ENCODE peak calls at places on chromosomes 11 and 22, in nine cellular contexts. D is neuronal stem cell, X is mesendoderm, F is GM23248, G is endodermal cell, H is adipocyte, A is GM12878, T is IMR-90, V is H1. K is an unnamed sample.

GRCh38 chr11:14413307-14414072 is 54.5 kb upstream of the RRAS2 start:
- DNase-seq in D (no peak), X (peak; percentile 93), F (peak; percentile 89), G (peak; percentile 92), H (peak; percentile 77), A (no peak), T (peak; percentile 58), V (peak; percentile 70), K (no peak)

GRCh38 chr22:11605468-11605981 is 3922.5 kb upstream of the OR11H1 start:
- DNase-seq in D (no peak), X (no peak), F (no peak), G (no peak), H (no peak), A (no peak), T (no peak), V (no peak), K (no peak)

GRCh38 chr11:112769170-112769569 is 192.1 kb upstream of the NCAM1 start:
- DNase-seq in D (no peak), X (no peak), F (no peak), G (no peak), H (no peak), A (no peak), T (no peak), V (no peak), K (no peak)

GRCh38 chr11:61509058-61510029 is 795 bp downstream of the LRRC10B start:
- DNase-seq in D (peak; percentile 81), X (peak; percentile 97), F (peak; percentile 85), G (peak; percentile 92), H (peak; percentile 83), A (no peak), T (peak; percentile 69), V (peak; percentile 84), K (peak; percentile 88)

GRCh38 chr11:11532574-11532973 is 89.2 kb downstream of the GALNT18 start:
- DNase-seq in D (no peak), X (no peak), F (peak; percentile 64), G (no peak), H (no peak), A (no peak), T (peak; percentile 22), V (no peak), K (no peak)

GRCh38 chr11:11528986-11529385 is 92.8 kb downstream of the GALNT18 start:
- DNase-seq in D (no peak), X (no peak), F (no peak), G (no peak), H (no peak), A (no peak), T (no peak), V (no peak), K (no peak)

GRCh38 chr11:34051349-34052035 is at the start of gene CAPRIN1:
- DNase-seq in D (peak; percentile 89), X (peak; percentile 97), F (peak; percentile 95), G (peak; percentile 95), H (peak; percentile 93), A (peak; percentile 65), T (peak; percentile 83), V (peak; percentile 86), K (peak; percentile 95)

GRCh38 chr11:91913407-91913806 is 311.2 kb upstream of the FAT3 start:
- DNase-seq in D (no peak), X (no peak), F (no peak), G (no peak), H (no peak), A (no peak), T (no peak), V (no peak), K (no peak)

DNA sequence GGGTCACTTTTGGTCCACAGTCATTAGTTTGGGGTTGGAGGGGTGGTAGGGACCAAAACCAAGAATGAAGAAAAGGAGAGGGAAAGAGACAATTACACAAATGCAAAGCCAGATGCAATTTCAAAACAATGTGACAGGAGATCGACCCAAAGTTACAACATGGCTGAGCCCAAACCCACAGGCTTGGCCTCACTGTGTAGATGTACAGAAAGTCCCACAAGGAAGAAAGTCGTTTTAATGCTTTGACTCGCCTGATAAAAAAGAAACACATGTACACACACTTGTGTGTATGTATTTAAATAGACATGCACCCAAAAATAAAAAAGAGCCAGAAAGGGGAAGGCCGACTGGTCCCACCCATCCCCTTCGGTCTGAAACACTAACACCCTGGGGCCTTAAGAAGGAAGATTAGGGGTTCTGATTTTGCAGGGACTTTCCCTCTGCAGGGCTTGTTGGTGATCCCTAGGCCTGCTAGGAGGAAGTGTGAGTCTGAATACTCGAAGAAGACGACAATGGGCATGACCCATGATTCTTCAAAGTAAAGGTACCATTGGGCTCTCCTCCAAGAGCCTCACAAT is 104.1 kb downstream of the ETS1 start:
- DNase-seq in D (no peak), X (no peak), F (no peak), G (no peak), H (no peak), A (peak; percentile 79), T (no peak), V (no peak), K (peak; percentile 50)
- H3K4me3 ChIP-seq in D (no peak overlapping the region), X (no peak overlapping the region), F (no peak overlapping the region), G (no peak overlapping the region), H (peak overlapping the region; percentile 17), A (peak overlapping the region; percentile 37), T (no peak overlapping the region), V (no peak overlapping the region), K (no peak overlapping the region)

DNA sequence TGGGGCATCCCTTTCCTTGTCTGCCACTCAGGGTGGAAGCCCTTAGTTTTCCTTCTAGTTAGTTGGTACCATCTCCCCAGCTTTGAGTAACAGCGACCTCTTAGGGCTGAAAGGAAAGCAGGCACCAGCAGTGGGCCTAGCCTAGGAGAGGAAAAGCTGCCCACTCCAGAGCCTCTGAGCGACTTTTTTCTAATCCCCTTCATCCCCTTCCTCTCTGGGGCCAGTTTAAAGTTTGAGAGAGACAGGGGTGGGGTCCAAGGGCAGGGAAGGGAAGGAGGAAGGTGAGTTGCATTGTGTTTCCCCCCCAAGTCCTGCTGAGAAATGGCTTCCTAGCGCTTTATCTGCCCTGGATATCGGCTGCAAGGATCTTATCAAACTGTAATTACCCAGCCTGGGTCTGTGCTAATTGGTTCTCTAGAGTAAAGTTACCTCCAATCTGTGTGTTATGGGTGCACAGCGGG is 573.9 kb upstream of the CADM1 start:
- DNase-seq in D (peak; percentile 27), X (peak; percentile 98), F (no peak), G (peak; percentile 85), H (no peak), A (no peak), T (peak; percentile 20), V (no peak), K (peak; percentile 57)
- H3K9ac ChIP-seq in D (peak overlapping the region; percentile 44), X (no peak overlapping the region), F (no peak overlapping the region), G (no peak overlapping the region), H (no peak overlapping the region), A (no peak overlapping the region), T (no peak overlapping the region), V (no peak overlapping the region), K (no peak overlapping the region)

GRCh38 chr22:29030618-29031235 is 30.9 kb downstream of the C22orf31 start:
- DNase-seq in D (peak; percentile 58), X (peak; percentile 95), F (peak; percentile 81), G (peak; percentile 93), H (peak; percentile 68), A (no peak), T (peak; percentile 77), V (peak; percentile 74), K (no peak)
- H3K4me3 ChIP-seq in D (peak overlapping the region; percentile 64), X (no peak overlapping the region), F (peak overlapping the region; percentile 57), G (peak overlapping the region; percentile 77), H (peak overlapping the region; percentile 39), A (no peak overlapping the region), T (peak overlapping the region; percentile 13), V (peak overlapping the region; percentile 41), K (no peak overlapping the region)

DNA sequence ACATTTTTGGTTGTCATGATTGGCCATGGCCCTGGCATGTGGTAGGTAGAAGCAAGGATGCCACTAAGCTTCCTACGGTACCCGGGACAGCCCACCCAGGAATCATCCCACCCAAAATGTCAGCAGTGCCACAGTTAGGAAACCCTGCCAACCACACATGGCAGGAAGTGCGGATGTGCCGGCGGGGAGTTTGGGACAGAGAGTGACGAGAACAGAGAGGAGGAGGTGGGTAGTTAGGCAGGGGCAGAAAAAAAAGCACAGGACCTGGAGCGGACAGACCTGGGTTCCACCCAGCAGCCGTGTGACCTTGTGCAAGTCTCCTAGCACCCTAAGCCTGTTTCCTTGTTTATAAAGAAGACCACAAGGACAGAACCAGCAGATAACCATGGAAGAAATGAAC is 3.3 kb downstream of the SPI1 start:
- DNase-seq in D (no peak), X (no peak), F (no peak), G (no peak), H (no peak), A (no peak), T (no peak), V (no peak), K (no peak)
- H3K9ac ChIP-seq in D (no peak overlapping the region), X (no peak overlapping the region), F (no peak overlapping the region), G (no peak overlapping the region), H (no peak overlapping the region), A (no peak overlapping the region), T (no peak overlapping the region), V (no peak overlapping the region), K (no peak overlapping the region)

GRCh38 chr22:46147471-46148267 is 2.7 kb upstream of the PPARA start:
- DNase-seq in D (no peak), X (no peak), F (no peak), G (peak; percentile 39), H (no peak), A (no peak), T (no peak), V (peak; percentile 40), K (no peak)
- H3K4me3 ChIP-seq in D (no peak overlapping the region), X (no peak overlapping the region), F (no peak overlapping the region), G (no peak overlapping the region), H (no peak overlapping the region), A (no peak overlapping the region), T (no peak overlapping the region), V (no peak overlapping the region), K (no peak overlapping the region)

GRCh38 chr11:16001044-16001568 is 355.2 kb downstream of the SOX6 start:
- DNase-seq in D (no peak), X (no peak), F (no peak), G (no peak), H (no peak), A (no peak), T (no peak), V (no peak), K (no peak)
- H3K9ac ChIP-seq in D (no peak overlapping the region), X (no peak overlapping the region), F (no peak overlapping the region), G (no peak overlapping the region), H (no peak overlapping the region), A (no peak overlapping the region), T (peak overlapping the region; percentile 31), V (no peak overlapping the region), K (no peak overlapping the region)

DNA sequence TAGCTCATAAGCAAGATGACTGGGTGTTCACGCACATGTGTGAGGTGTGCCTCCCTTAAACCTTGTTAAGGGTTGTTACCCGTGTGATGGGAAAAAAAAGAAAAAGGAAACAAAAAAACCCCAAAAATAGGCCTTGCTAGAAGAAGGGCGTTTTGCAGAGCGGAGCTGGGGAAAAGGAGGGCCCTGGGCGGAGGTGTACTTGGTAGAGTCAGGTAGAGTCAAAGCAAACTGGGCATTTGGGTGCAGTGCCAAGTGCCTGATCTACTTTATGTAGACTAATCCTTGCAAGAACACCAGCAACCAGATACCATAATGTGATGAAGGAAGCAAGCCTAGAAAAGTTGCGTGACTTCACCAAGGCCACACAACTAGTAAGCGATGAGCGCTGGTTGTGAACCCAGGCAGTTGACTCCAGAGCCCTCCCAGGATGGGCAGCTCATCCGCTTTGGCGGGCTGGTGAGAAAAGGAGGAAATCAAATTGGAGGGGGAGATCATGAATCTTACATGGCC is 1.2 kb upstream of the TIRAP start:
- DNase-seq in D (no peak), X (no peak), F (no peak), G (no peak), H (no peak), A (no peak), T (no peak), V (no peak), K (no peak)
- H3K4me3 ChIP-seq in D (no peak overlapping the region), X (no peak overlapping the region), F (peak overlapping the region; percentile 85), G (no peak overlapping the region), H (peak overlapping the region; percentile 90), A (no peak overlapping the region), T (no peak overlapping the region), V (no peak overlapping the region), K (no peak overlapping the region)